ENCODE peak calls at places on chromosomes 1 and 21, in seven cellular contexts. C is AG08395, V is GM19239, T is IMR-90, A is CMK, N is hippocampal formation, Z is hepatic stellate cell. E is an unnamed sample.

GRCh38 chr1:147171399-147172167 is 687 bp downstream of the PRKAB2 start:
- DNase-seq in C (peak), V (no peak), T (no peak), A (no peak), N (no peak), Z (no peak), E (no peak)

GRCh38 chr1:234217316-234217840 is 155.9 kb upstream of the COA6 start:
- DNase-seq in C (no peak), V (no peak), T (no peak), A (no peak), N (no peak), Z (no peak), E (no peak)

GRCh38 chr21:35048183-35048601 is 910 bp downstream of the RUNX1 start:
- DNase-seq in C (peak), V (no peak), T (no peak), A (no peak), N (no peak), Z (no peak), E (no peak)

GRCh38 chr1:228345201-228345930 is 61.3 kb downstream of the TRIM11 start:
- DNase-seq in C (no peak), V (no peak), T (no peak), A (no peak), N (no peak), Z (no peak), E (no peak)

GRCh38 chr1:70779571-70779970 is 268.0 kb downstream of the PTGER3 start:
- DNase-seq in C (peak), V (no peak), T (peak), A (no peak), N (no peak), Z (peak), E (no peak)

GRCh38 chr1:40783001-40783905 is at the start of gene KCNQ4:
- DNase-seq in C (no peak), V (no peak), T (no peak), A (peak), N (no peak), Z (no peak), E (no peak)

GRCh38 chr1:98403981-98404380 is 257.5 kb upstream of the SNX7 start:
- DNase-seq in C (no peak), V (no peak), T (no peak), A (no peak), N (no peak), Z (no peak), E (no peak)

GRCh38 chr1:39507230-39507928 is 15.9 kb downstream of the BMP8A start:
- DNase-seq in C (no peak), V (no peak), T (no peak), A (no peak), N (no peak), Z (no peak), E (no peak)

GRCh38 chr1:162680419-162681126 is 48.3 kb downstream of the DDR2 start:
- DNase-seq in C (no peak), V (no peak), T (no peak), A (no peak), N (no peak), Z (no peak), E (no peak)

GRCh38 chr1:32684167-32684811 is 18.3 kb downstream of the SYNC start:
- DNase-seq in C (peak), V (no peak), T (peak), A (no peak), N (no peak), Z (no peak), E (no peak)

GRCh38 chr1:64474639-64475038 is 4.7 kb downstream of the CACHD1 start:
- DNase-seq in C (no peak), V (no peak), T (no peak), A (no peak), N (no peak), Z (no peak), E (no peak)

GRCh38 chr1:78490861-78491310 is at the start of gene PTGFR:
- DNase-seq in C (peak), V (no peak), T (peak), A (no peak), N (no peak), Z (peak), E (no peak)

GRCh38 chr1:190176776-190177175 is 300.9 kb downstream of the BRINP3 start:
- DNase-seq in C (no peak), V (no peak), T (peak), A (no peak), N (no peak), Z (no peak), E (no peak)

GRCh38 chr1:174995121-174995520 is 4.6 kb upstream of the CACYBP start:
- DNase-seq in C (no peak), V (no peak), T (peak), A (no peak), N (no peak), Z (no peak), E (no peak)

GRCh38 chr1:204872262-204872881 is 1.7 kb downstream of the NFASC start:
- DNase-seq in C (peak), V (no peak), T (no peak), A (no peak), N (no peak), Z (no peak), E (no peak)